ENCODE peak calls at places on chromosomes 11 and 22, in eight cellular contexts. V is HepG2, A is fibroblast of the aortic adventitia, E is sigmoid colon, Q is GM12878, R is left lung, I is endothelial cell, W is AG09319. U is an unnamed sample.

GRCh38 chr11:120302001-120302805 is 22.9 kb upstream of the TLCD5 start:
- DNase-seq in R (peak; percentile 81), E (no peak), A (no peak), V (no peak), W (no peak), I (no peak), Q (no peak), U (no peak)

GRCh38 chr11:98600103-98600502 is 420.6 kb upstream of the CNTN5 start:
- DNase-seq in A (no peak), W (no peak), R (no peak), V (no peak), E (no peak), Q (no peak), I (no peak), U (no peak)

GRCh38 chr11:75317446-75318122 is 33.9 kb downstream of the ARRB1 start:
- DNase-seq in Q (no peak), A (no peak), I (no peak), E (no peak), V (no peak), W (no peak), R (no peak), U (no peak)

GRCh38 chr11:115644846-115645245 is 140.6 kb upstream of the CADM1 start:
- DNase-seq in R (no peak), V (no peak), W (peak; percentile 18), I (no peak), E (no peak), Q (no peak), A (no peak), U (no peak)

GRCh38 chr11:106061936-106062591 is 15.1 kb downstream of the KBTBD3 start:
- DNase-seq in A (no peak), W (no peak), Q (no peak), R (no peak), E (no peak), V (no peak), I (no peak), U (no peak)

GRCh38 chr22:36360011-36360410 is 27.8 kb downstream of the MYH9 start:
- DNase-seq in Q (no peak), V (no peak), E (no peak), W (no peak), A (peak; percentile 30), I (no peak), R (no peak), U (peak; percentile 54)

GRCh38 chr22:50479686-50480085 is 1.7 kb upstream of the ADM2 start:
- DNase-seq in V (no peak), A (no peak), W (no peak), Q (no peak), R (no peak), I (no peak), E (no peak), U (no peak)

GRCh38 chr11:68010058-68011041 is at the start of gene ALDH3B1:
- DNase-seq in W (peak; percentile 64), R (peak; percentile 98), V (peak; percentile 73), Q (no peak), I (no peak), A (peak; percentile 88), E (peak; percentile 96), U (peak; percentile 90)

GRCh38 chr11:83566948-83567347 is 280.8 kb upstream of the CCDC90B start:
- DNase-seq in Q (no peak), V (no peak), A (peak; percentile 53), W (no peak), I (no peak), E (no peak), R (no peak), U (no peak)

GRCh38 chr11:115990004-115990447 is 485.8 kb upstream of the CADM1 start:
- DNase-seq in R (peak; percentile 47), I (peak; percentile 66), E (no peak), A (no peak), Q (no peak), W (no peak), V (no peak), U (peak; percentile 63)

GRCh38 chr11:120404495-120404894 is 68.3 kb downstream of the ARHGEF12 start:
- DNase-seq in I (peak; percentile 46), V (no peak), A (no peak), Q (no peak), E (no peak), R (no peak), W (no peak), U (no peak)

GRCh38 chr11:119567667-119568582 is 145.0 kb upstream of the THY1 start:
- DNase-seq in Q (peak; percentile 56), V (no peak), E (peak; percentile 70), I (no peak), R (no peak), W (peak; percentile 86), A (peak; percentile 94), U (no peak)

DNA sequence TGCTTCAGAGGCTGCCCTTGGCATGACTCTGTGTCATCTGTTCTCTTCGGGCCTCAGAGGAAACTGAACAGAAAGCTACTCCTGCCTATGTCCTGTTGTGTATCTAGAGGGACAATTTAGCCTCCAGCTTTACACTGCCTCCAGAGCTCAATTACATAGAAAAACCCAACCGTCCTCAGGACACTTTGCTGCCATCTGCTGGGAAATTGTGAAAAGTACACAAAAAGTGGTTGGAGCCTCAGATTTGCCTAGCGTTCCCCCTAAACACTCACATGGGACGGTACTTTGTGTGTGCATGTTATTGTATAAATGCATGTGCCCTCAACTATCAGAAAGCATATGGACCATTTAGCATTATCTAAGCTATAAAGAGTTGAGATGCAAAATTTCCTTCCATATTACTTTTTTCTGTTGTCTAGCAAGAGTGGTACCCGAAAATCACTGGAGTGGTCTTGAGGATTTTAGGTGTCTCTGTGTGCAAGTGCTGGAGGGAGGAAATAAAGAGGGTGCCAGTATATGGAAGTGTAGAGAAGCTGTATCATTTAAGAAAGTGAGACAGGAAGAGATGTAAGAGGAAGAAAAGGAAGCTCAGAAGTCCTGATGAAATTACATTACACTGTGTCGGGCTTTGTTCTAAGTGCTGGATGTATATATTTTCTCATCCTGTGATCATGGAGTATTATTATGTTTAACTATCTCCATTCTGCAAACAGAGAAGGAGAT is 8.7 kb upstream of the MS4A4E start:
- DNase-seq in W (no peak), E (no peak), A (no peak), I (no peak), Q (peak; percentile 59), R (no peak), V (peak; percentile 23), U (peak; percentile 13)
- TF ChIP-seq CTCF in W (peak; percentile 40), E (no peak), A (no peak), I (no peak), Q (peak; percentile 63), R (peak; percentile 51), V (peak; percentile 63), U (peak; percentile 26)

DNA sequence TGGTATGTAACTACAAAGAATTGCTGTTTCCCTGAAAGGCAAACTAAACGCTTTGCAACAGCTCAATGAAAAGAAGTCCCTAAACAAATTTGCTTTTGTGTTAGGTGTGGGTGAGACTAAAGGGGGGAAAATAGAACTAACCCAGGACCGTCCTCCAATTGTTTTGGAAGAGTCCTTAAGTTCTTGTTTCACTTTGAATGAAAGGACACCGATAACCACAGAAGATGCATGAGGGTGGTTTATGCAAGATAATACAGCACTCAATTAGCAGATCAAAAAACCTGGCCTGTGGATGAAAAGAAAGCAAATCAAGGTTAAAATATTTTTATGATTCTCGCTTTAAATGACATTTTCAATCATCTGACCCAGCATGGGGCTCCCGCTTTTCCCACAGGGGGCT is 304.5 kb upstream of the SYN3 start:
- DNase-seq in I (no peak), V (no peak), R (no peak), Q (no peak), E (no peak), A (no peak), W (no peak), U (no peak)
- TF ChIP-seq CTCF in I (no peak), V (no peak), R (no peak), Q (no peak), E (no peak), A (no peak), W (no peak), U (no peak)

GRCh38 chr11:69726019-69726418 is 22.2 kb upstream of the FGF19 start:
- DNase-seq in W (no peak), E (no peak), V (no peak), A (no peak), I (no peak), Q (no peak), R (no peak), U (no peak)

GRCh38 chr11:69718147-69718546 is 14.3 kb upstream of the FGF19 start:
- DNase-seq in Q (no peak), R (peak; percentile 51), I (peak; percentile 79), E (no peak), A (no peak), V (peak; percentile 30), W (no peak), U (peak; percentile 69)

GRCh38 chr11:69718912-69719311 is 15.1 kb upstream of the FGF19 start:
- DNase-seq in I (no peak), A (no peak), V (no peak), E (no peak), Q (no peak), R (no peak), W (no peak), U (no peak)

GRCh38 chr11:69721061-69721460 is 17.2 kb upstream of the FGF19 start:
- DNase-seq in W (no peak), E (no peak), A (no peak), R (no peak), Q (no peak), V (no peak), I (no peak), U (no peak)

DNA sequence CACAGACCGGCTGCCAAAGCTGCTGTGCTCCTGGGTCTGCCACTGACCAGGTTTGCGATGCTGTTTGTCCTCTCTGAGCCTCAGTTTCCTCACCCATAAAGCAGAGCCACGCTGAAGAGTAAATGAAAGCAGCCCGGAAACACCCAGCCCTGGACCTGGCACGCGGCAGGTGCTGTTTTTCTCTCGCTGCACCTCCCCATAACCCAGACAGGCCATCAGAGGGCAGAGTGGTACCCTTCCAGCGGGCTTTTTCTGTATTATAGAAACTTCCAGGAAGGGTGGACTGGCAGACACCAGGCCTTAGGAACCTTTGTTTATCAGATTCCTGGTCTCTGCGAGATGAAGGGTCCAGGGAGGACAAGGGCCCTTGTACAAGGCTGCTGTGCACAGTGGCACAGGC is 17.9 kb upstream of the FGF19 start:
- DNase-seq in I (no peak), V (no peak), E (no peak), W (no peak), R (no peak), A (no peak), Q (no peak), U (no peak)
- TF ChIP-seq CTCF in I (no peak), V (peak; percentile 52), E (no peak), W (no peak), R (no peak), A (peak; percentile 9), Q (no peak), U (peak; percentile 39)

DNA sequence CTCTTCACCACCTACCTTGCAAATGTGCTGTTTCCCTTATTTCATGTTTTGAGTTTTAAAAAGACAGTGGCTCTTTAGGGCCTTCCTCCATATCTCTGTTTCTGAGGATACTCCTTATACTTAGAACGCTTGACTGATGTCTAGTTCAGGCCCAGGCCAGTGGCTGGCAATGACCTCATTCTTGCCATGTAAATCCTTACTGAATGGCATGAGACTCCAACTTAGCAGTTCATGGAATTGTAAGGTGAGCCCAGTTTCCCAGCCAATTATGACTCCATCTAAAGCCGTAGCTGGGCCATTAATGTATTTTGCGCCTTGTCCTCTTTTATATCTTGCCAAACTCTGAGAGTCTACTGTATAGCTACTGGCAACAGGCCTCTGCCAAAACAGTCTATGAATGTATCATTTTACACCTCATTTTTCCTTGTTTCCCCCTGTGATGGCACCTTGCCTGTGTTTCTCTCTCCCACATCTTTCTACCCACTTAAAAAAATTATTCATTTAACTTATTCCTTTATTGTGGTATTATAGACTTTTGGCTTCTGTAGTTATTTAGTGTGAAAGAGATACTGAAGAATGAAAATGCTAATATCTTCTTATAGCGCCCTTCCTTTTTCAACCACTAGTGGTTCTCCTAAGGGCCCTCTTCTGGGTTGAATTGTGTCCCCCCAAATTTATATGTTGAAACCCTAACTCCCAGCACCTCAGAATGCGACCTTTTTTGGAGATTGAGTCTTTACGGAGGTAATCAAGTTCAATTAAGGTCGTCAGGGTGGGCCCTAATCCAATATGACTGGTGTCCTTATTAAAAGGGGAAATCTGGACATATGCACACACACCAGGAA is 67.4 kb downstream of the ZNRF3 start:
- DNase-seq in A (no peak), W (no peak), I (no peak), R (no peak), Q (no peak), V (no peak), E (no peak), U (no peak)
- TF ChIP-seq CTCF in A (no peak), W (no peak), I (peak; percentile 34), R (no peak), Q (no peak), V (no peak), E (no peak), U (no peak)

U was measured in Caco-2.